ENCODE peak calls at places on chromosomes 16 and 17, in four cellular contexts. X is K562, D is GM12891, S is H1. K is an unnamed sample.

GRCh38 chr17:43360739-43361498 is 37.9 kb upstream of the ARL4D start:
- DNase-seq in S (peak; percentile 98), D (peak; percentile 62), X (no peak), K (peak; percentile 62)

GRCh38 chr17:58344047-58344790 is 7.8 kb downstream of the SUPT4H1 start:
- DNase-seq in D (peak; percentile 35), S (no peak), X (no peak), K (peak; percentile 49)

GRCh38 chr16:85413713-85414663 is 199.1 kb upstream of the GSE1 start:
- DNase-seq in X (no peak), S (no peak), D (no peak), K (no peak)

GRCh38 chr17:79532107-79532790 is 78.6 kb downstream of the RBFOX3 start:
- DNase-seq in S (no peak), D (no peak), X (no peak), K (no peak)

GRCh38 chr17:63988741-63989621 is 9.2 kb upstream of the PRR29 start:
- DNase-seq in D (no peak), X (no peak), S (no peak), K (no peak)

GRCh38 chr17:57486416-57486815 is 230.1 kb downstream of the MSI2 start:
- DNase-seq in S (no peak), D (no peak), X (no peak), K (no peak)

GRCh38 chr16:3183445-3184139 is 4.4 kb upstream of the OR1F1 start:
- DNase-seq in S (no peak), D (no peak), X (no peak), K (no peak)

GRCh38 chr17:2094891-2095535 is 40.1 kb downstream of the HIC1 start:
- DNase-seq in D (no peak), S (no peak), X (no peak), K (no peak)

GRCh38 chr17:17151962-17152361 is 54.2 kb downstream of the PLD6 start:
- DNase-seq in D (no peak), X (no peak), S (no peak), K (no peak)

GRCh38 chr17:21263351-21263750 is 10.1 kb upstream of the NATD1 start:
- DNase-seq in S (no peak), X (no peak), D (no peak), K (no peak)

GRCh38 chr17:47719411-47720152 is 13.5 kb upstream of the TBX21 start:
- DNase-seq in S (no peak), D (no peak), X (peak; percentile 41), K (no peak)

GRCh38 chr17:17569691-17570090 is 21.8 kb downstream of the PEMT start:
- DNase-seq in S (no peak), X (no peak), D (no peak), K (no peak)

GRCh38 chr17:41589301-41589700 is 2.6 kb upstream of the KRT14 start:
- DNase-seq in X (no peak), S (no peak), D (no peak), K (no peak)
- TF ChIP-seq TAF1 in X (no peak), S (no peak), D (no peak), K (no peak)

DNA sequence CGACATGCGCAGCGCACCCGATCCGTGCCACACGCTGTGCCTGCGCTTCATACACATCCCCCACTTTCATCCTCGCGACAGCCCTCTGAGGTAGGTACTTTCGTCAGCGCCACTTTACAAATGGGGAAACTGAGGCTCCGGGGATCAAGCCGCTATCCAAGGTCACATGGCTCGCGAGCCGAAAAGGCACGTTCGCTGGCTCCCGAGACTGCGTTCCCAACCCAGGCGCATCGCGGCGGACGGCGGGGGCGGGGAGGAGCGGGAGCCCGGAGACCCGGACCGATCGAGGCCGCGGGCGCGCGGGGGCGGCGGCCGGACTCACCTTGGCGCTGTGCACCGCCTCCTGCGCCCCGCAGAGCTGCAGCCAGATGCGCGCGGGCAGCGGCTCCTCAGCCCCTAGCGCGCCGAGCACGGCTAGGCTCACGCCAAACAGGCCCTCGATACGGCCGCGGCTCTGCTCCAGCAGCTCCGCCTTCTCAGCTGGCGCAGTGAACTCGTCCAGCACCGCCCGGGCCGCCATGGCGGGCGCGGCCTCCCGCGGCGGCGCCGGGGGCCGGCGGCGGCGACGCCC is 442 bp downstream of the N4BP1 start:
- DNase-seq in D (no peak), X (peak; percentile 72), S (no peak), K (peak; percentile 45)
- TF ChIP-seq POLR2A in D (no peak), X (no peak), S (no peak), K (peak; percentile 4)

DNA sequence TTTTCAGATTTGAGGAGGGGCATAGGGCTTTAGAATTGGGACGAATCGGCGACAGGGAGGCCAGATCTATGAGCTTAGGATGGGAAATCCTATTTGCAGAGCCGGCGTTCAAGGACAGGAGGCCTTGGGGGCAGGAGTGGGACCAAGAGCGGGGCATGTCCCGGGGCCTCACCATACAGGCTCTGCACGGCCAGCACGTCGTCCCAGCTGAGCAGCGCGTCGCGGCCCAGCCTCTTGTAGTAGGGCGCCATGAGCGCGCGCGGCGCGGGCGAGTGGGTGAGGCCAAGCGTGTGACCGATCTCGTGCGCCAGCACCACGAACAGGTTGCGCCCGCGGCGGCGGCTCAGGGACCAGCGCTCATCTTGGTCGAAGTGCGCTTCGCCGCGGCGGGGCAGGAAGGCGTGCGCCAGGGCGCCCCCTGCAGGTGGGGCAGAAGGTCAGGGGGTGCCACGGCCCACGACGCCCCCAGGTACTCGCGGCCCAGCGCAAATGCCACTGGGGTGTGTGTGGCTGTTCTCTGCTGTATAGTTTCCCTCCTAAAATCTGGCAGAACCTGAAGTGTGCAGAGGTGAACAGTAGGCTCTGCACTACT is 9.3 kb downstream of the C17orf50 start:
- DNase-seq in X (no peak), D (no peak), S (no peak), K (no peak)
- TF ChIP-seq POLR2AphosphoS5 in X (no peak), D (no peak), S (no peak), K (no peak)

DNA sequence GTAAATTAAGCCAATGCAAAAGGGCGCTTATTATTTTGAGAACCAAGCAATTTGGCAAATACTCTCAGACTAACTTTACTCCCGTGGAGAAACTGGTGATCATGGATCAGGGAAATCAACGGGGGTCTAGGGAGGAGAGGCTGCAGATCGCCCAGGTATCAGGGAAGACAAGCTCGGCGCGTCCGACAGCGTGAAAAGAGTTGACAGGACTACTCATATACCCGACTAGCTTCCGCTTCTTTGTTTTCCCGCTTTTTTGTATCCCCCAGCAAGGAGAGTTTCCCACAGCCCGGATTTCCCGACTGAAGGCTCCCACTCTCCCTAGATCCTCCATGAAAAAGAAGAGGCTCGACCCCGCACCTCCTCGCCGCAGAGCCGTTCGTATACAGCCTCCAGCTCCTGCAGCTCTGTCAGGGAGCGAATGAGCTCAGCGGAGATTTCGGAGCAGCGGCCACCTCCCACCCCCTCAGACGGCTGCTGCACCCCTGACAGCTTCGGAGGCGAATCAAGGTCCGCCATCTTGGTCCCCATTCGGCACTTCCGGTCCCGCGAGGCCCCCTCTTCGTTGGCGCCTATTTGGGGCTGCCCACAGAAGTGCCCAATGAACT is at the start of gene COG4:
- DNase-seq in D (peak; percentile 71), X (peak; percentile 88), S (peak; percentile 59), K (peak; percentile 77)
- TF ChIP-seq TAF1 in D (peak; percentile 69), X (peak; percentile 93), S (peak; percentile 78), K (peak; percentile 76)

GRCh38 chr16:66604376-66605176 is at the start of gene CMTM3:
- DNase-seq in D (peak; percentile 80), X (peak; percentile 96), S (no peak), K (peak; percentile 73)

GRCh38 chr16:66606000-66606751 is 1.7 kb downstream of the CMTM3 start:
- DNase-seq in X (no peak), D (no peak), S (no peak), K (no peak)

GRCh38 chr16:66601471-66601870 is 3.0 kb upstream of the CMTM3 start:
- DNase-seq in D (no peak), S (no peak), X (no peak), K (no peak)

GRCh38 chr16:66605177-66605999 is 884 bp downstream of the CMTM3 start:
- DNase-seq in D (no peak), S (no peak), X (peak; percentile 86), K (no peak)

GRCh38 chr16:66603537-66604375 is 748 bp upstream of the CMTM3 start:
- DNase-seq in S (no peak), D (peak; percentile 47), X (peak; percentile 77), K (peak; percentile 56)
- TF ChIP-seq POLR2A in S (peak; percentile 38), D (peak; percentile 38), X (peak; percentile 69), K (peak; percentile 57)

DNA sequence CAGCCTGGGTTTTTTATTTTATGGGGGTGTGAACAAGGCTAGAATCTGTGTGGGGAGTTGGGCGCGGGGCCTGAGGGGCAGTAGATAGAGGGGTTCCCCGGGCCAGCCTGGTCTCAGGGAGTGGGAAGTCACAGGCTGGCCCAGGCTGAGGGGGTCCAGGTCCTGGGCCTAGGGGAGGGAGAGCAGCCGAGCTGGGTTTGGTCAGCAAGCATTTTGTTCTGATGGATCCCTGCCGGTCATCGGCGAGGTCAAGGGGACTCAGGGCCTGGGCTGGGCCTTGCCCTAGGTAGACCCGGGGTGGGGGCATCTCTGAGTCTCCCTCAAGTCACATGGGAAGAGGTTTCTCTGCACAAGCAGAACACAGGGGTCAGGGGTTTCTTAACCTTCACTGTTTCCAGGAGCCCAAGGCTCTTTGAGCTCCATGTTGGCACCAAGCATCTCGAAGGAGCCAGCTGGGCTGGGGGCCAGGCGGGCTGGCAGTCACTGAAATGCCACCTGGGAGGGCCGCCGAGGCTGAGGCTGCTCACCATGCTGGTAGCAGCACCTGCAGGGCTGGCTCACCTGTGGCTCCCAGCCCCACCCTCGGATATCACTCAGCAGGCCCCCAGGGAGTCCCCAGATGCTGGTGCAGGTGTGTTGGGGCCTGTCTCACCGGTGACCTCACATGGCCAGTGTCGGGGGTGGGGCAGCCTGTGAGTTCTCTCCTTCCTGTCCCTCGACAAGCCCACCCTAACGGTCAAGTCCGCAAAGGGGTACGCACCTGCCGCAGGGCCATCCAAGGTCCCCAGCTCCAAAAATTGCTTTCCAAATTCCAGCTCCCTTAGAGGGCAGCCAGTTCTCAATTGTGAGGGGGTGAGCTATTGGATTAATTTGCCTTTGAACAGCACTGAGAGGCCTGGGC is 41.0 kb downstream of the SLC7A5 start:
- DNase-seq in X (no peak), S (no peak), D (no peak), K (no peak)
- TF ChIP-seq POLR2AphosphoS5 in X (no peak), S (no peak), D (peak; percentile 62), K (peak; percentile 52)

DNA sequence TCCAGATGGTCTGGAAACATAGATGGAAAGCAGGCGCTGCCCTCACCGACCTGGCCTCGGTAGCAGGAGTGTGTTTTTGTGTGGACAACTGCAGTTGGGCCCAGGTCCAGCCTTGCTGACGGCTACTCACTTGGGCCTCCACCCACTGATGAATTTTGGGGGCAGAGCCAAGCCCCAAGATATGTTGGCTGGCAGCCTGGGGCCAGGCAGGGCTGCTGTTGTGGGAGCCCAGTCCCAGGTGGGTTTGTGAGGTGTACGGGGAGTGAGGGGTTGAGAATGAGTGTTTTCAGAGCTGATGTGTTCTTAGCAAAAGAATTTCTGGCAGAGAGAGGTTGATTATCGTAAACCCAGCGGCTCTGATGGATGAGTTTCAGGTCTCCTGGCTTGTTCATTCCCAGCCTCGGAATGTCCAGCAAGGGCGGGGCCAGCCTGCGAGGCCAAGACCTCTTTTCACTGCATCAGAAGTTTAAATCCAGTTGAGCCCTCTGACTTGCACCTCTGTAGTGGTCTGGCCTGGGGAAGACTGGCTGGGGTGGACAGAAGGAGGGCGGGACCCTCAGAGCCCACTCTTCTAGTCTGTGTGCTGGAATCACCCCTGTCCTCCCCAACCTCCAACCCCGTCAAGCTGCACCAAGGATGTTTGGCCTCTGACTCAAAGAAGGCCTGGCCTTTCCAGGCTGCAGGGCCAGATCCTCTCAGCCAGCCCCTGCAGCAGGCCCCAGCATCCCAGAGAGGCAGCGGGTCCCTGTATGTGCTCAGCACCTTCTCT is 179.8 kb downstream of the RAB11FIP4 start:
- DNase-seq in D (no peak), S (no peak), X (no peak), K (no peak)
- TF ChIP-seq TAF1 in D (no peak), S (no peak), X (no peak), K (no peak)